ENCODE peak calls at places on chromosomes 7 and 10, in four cellular contexts. X is renal cortical epithelial cell; H is COR-L47; I is CD8-positive, alpha-beta T cell. B is an unnamed sample.
A peak's percentile ranks its signal among the peaks of the same experiment; 100 is the strongest.

GRCh38 chr7:149007615-149008014 is 20.7 kb downstream of the PDIA4 start:
- DNase-seq in I (no peak), X (no peak), H (no peak), B (peak; percentile 67)

GRCh38 chr10:119003572-119004289 is 25.8 kb upstream of the NANOS1 start:
- DNase-seq in H (no peak), I (no peak), X (no peak), B (no peak)

GRCh38 chr7:74483402-74484336 is 30.0 kb downstream of the GTF2IRD1 start:
- DNase-seq in H (no peak), I (no peak), X (peak; percentile 94), B (no peak)

GRCh38 chr10:48449501-48450232 is 143.2 kb downstream of the MAPK8 start:
- DNase-seq in H (no peak), I (no peak), X (no peak), B (peak; percentile 54)

GRCh38 chr10:111126981-111127848 is 50.4 kb downstream of the ADRA2A start:
- DNase-seq in H (no peak), I (no peak), X (peak; percentile 53), B (no peak)

GRCh38 chr7:16040381-16040780 is 353.9 kb upstream of the MEOX2 start:
- DNase-seq in I (no peak), H (no peak), X (no peak), B (no peak)

GRCh38 chr10:70477661-70478162 is 855 bp upstream of the PALD1 start:
- DNase-seq in H (no peak), I (peak; percentile 58), X (peak; percentile 52), B (peak; percentile 74)

GRCh38 chr7:151439855-151440798 is at the start of gene CRYGN:
- DNase-seq in I (no peak), H (no peak), X (no peak), B (peak; percentile 97)

B was measured in H7.